ENCODE peak calls at places on chromosome 14, in nine cellular contexts. Y, Q, H, J, E, A, T, I and F are unnamed samples.
A peak's percentile ranks its signal among the peaks of the same experiment; 100 is the strongest.

GRCh38 chr14:90612801-90613200 is 203.4 kb downstream of the TTC7B start:
- DNase-seq in Y (no peak), Q (no peak), H (no peak), J (no peak), E (no peak), A (no peak), T (no peak), I (no peak), F (no peak)

GRCh38 chr14:105148604-105149145 is 19.9 kb downstream of the JAG2 start:
- DNase-seq in Y (no peak), Q (no peak), H (no peak), J (no peak), E (no peak), A (no peak), T (no peak), I (no peak), F (no peak)

GRCh38 chr14:99480856-99481744 is at the start of the genes CCNK and SETD3:
- DNase-seq in Y (peak; percentile 100), Q (peak; percentile 100), H (peak; percentile 99), J (peak; percentile 100), E (peak; percentile 99), A (peak; percentile 100), T (peak; percentile 100), I (peak; percentile 98), F (peak; percentile 100)

GRCh38 chr14:44803239-44803905 is 158.4 kb downstream of the KLHL28 start:
- DNase-seq in Y (peak; percentile 24), Q (no peak), H (no peak), J (no peak), E (no peak), A (no peak), T (no peak), I (peak; percentile 29), F (no peak)

GRCh38 chr14:24315807-24316596 is 4.7 kb downstream of the LTB4R start:
- DNase-seq in Y (peak; percentile 10), Q (no peak), H (no peak), J (no peak), E (no peak), A (no peak), T (no peak), I (no peak), F (no peak)

GRCh38 chr14:86761611-86762010 is 1231.4 kb downstream of the GALC start:
- DNase-seq in Y (no peak), Q (no peak), H (no peak), J (no peak), E (no peak), A (no peak), T (no peak), I (no peak), F (no peak)

GRCh38 chr14:32109676-32110075 is 32.6 kb downstream of the ARHGAP5 start:
- DNase-seq in Y (no peak), Q (no peak), H (peak; percentile 54), J (no peak), E (no peak), A (no peak), T (no peak), I (peak; percentile 78), F (no peak)

GRCh38 chr14:88005050-88005481 is at the start of gene GPR65:
- DNase-seq in Y (no peak), Q (peak; percentile 67), H (no peak), J (no peak), E (no peak), A (no peak), T (no peak), I (no peak), F (no peak)

GRCh38 chr14:30719137-30719536 is 97.0 kb downstream of the SCFD1 start:
- DNase-seq in Y (no peak), Q (no peak), H (no peak), J (no peak), E (no peak), A (no peak), T (no peak), I (no peak), F (no peak)

GRCh38 chr14:33287204-33287603 is 348.5 kb downstream of the NPAS3 start:
- DNase-seq in Y (no peak), Q (no peak), H (no peak), J (no peak), E (no peak), A (no peak), T (no peak), I (no peak), F (no peak)

GRCh38 chr14:69483765-69484443 is 624 bp upstream of the PLEKHD1 start:
- DNase-seq in Y (peak; percentile 46), Q (no peak), H (no peak), J (no peak), E (peak; percentile 19), A (no peak), T (no peak), I (no peak), F (peak; percentile 34)

GRCh38 chr14:54772451-54772881 is 130.2 kb downstream of the GCH1 start:
- DNase-seq in Y (no peak), Q (no peak), H (no peak), J (no peak), E (no peak), A (no peak), T (no peak), I (no peak), F (no peak)

GRCh38 chr14:50092006-50092555 is 24.3 kb downstream of the VCPKMT start:
- DNase-seq in Y (no peak), Q (no peak), H (no peak), J (no peak), E (no peak), A (no peak), T (no peak), I (no peak), F (no peak)

GRCh38 chr14:106872619-106873446 is 1346.5 kb downstream of the TMEM121 start:
- DNase-seq in Y (no peak), Q (peak; percentile 75), H (no peak), J (peak; percentile 89), E (no peak), A (no peak), T (peak; percentile 81), I (no peak), F (peak; percentile 36)

GRCh38 chr14:70357985-70358384 is 1.5 kb downstream of the COX16 start:
- DNase-seq in Y (no peak), Q (no peak), H (no peak), J (no peak), E (no peak), A (no peak), T (no peak), I (no peak), F (no peak)

GRCh38 chr14:67636361-67636919 is 16.7 kb downstream of the ARG2 start:
- DNase-seq in Y (no peak), Q (no peak), H (no peak), J (no peak), E (no peak), A (no peak), T (no peak), I (no peak), F (no peak)

GRCh38 chr14:79727900-79728299 is 483.4 kb downstream of the DIO2 start:
- DNase-seq in Y (no peak), Q (no peak), H (no peak), J (no peak), E (no peak), A (no peak), T (no peak), I (no peak), F (no peak)

GRCh38 chr14:54342806-54343205 is 54.0 kb upstream of the CDKN3 start:
- DNase-seq in Y (no peak), Q (no peak), H (no peak), J (no peak), E (no peak), A (no peak), T (no peak), I (no peak), F (no peak)

GRCh38 chr14:56135001-56135400 is 16.8 kb downstream of the PELI2 start:
- DNase-seq in Y (peak; percentile 66), Q (no peak), H (no peak), J (no peak), E (no peak), A (no peak), T (no peak), I (no peak), F (no peak)

GRCh38 chr14:74647834-74648361 is 35.9 kb upstream of the LTBP2 start:
- DNase-seq in Y (peak; percentile 38), Q (no peak), H (no peak), J (no peak), E (no peak), A (peak; percentile 68), T (no peak), I (no peak), F (no peak)

GRCh38 chr14:22266141-22266442 is 322.9 kb downstream of the DAD1 start:
- DNase-seq in Y (no peak), Q (no peak), H (no peak), J (no peak), E (no peak), A (no peak), T (no peak), I (peak; percentile 17), F (no peak)

GRCh38 chr14:75469606-75470237 is 41.9 kb downstream of the JDP2 start:
- DNase-seq in Y (peak; percentile 43), Q (no peak), H (no peak), J (no peak), E (no peak), A (peak; percentile 90), T (no peak), I (no peak), F (no peak)

GRCh38 chr14:102898776-102899515 is 23.5 kb upstream of the AMN start:
- DNase-seq in Y (no peak), Q (no peak), H (no peak), J (no peak), E (no peak), A (no peak), T (no peak), I (no peak), F (no peak)

GRCh38 chr14:37340353-37340752 is 142.6 kb downstream of the MIPOL1 start:
- DNase-seq in Y (no peak), Q (no peak), H (no peak), J (no peak), E (no peak), A (no peak), T (no peak), I (no peak), F (no peak)

GRCh38 chr14:95023115-95023514 is 134.2 kb downstream of the DICER1 start:
- DNase-seq in Y (no peak), Q (no peak), H (no peak), J (no peak), E (no peak), A (no peak), T (no peak), I (no peak), F (no peak)

GRCh38 chr14:93683241-93683640 is 105.0 kb downstream of the PRIMA1 start:
- DNase-seq in Y (no peak), Q (no peak), H (no peak), J (no peak), E (no peak), A (no peak), T (no peak), I (no peak), F (no peak)

GRCh38 chr14:60878536-60878935 is 102.3 kb downstream of the TRMT5 start:
- DNase-seq in Y (no peak), Q (no peak), H (no peak), J (no peak), E (no peak), A (no peak), T (no peak), I (no peak), F (no peak)

GRCh38 chr14:93007225-93007997 is 84.5 kb downstream of the CHGA start:
- DNase-seq in Y (peak; percentile 45), Q (no peak), H (no peak), J (no peak), E (no peak), A (peak; percentile 88), T (no peak), I (peak; percentile 33), F (peak; percentile 58)

GRCh38 chr14:64878775-64879634 is 702 bp downstream of the SPTB start:
- DNase-seq in Y (peak; percentile 34), Q (peak; percentile 14), H (no peak), J (no peak), E (peak; percentile 31), A (no peak), T (no peak), I (no peak), F (no peak)

GRCh38 chr14:91402278-91403068 is 15.1 kb downstream of the CCDC88C start:
- DNase-seq in Y (no peak), Q (no peak), H (no peak), J (no peak), E (no peak), A (no peak), T (no peak), I (no peak), F (no peak)

GRCh38 chr14:26190644-26191043 is 407.2 kb downstream of the NOVA1 start:
- DNase-seq in Y (no peak), Q (no peak), H (no peak), J (no peak), E (no peak), A (no peak), T (no peak), I (no peak), F (no peak)